ENCODE peak calls at places on chromosomes 5 and 9, in nine cellular contexts. X is body of pancreas; G is tibial artery; F is CD4-positive, alpha-beta memory T cell; V is lower leg skin; O is AG04449; B is thoracic aorta; H is A549; T is AG10803. I is an unnamed sample.

GRCh38 chr5:89988129-89988528 is 421.4 kb downstream of the CETN3 start:
- DNase-seq in O (no peak), V (no peak), G (no peak), H (no peak), B (no peak), F (no peak), X (no peak), T (no peak), I (no peak)

GRCh38 chr5:95617057-95617456 is 2.8 kb upstream of the GPR150 start:
- DNase-seq in B (no peak), F (no peak), H (no peak), G (no peak), T (no peak), O (no peak), V (no peak), X (no peak), I (no peak)

GRCh38 chr9:96553070-96553469 is 66.6 kb downstream of the CDC14B start:
- DNase-seq in F (no peak), G (no peak), O (peak), B (no peak), H (no peak), V (no peak), X (no peak), T (peak), I (no peak)

GRCh38 chr5:103243665-103244064 is 14.9 kb upstream of the MACIR start:
- DNase-seq in X (no peak), V (no peak), T (no peak), G (no peak), B (no peak), F (no peak), O (no peak), H (no peak), I (no peak)

GRCh38 chr5:171317225-171317624 is 8.2 kb downstream of the TLX3 start:
- DNase-seq in X (peak), F (no peak), G (peak), O (no peak), H (no peak), B (no peak), V (no peak), T (no peak), I (no peak)

GRCh38 chr9:93108301-93109041 is 12.5 kb downstream of the CARD19 start:
- DNase-seq in O (no peak), H (no peak), T (no peak), X (no peak), B (peak), V (no peak), G (peak), F (peak), I (no peak)

GRCh38 chr5:163696270-163696887 is 191.0 kb downstream of the MAT2B start:
- DNase-seq in B (no peak), X (peak), H (peak), T (peak), O (peak), G (no peak), F (no peak), V (no peak), I (peak)

GRCh38 chr9:33374634-33375237 is 27.6 kb downstream of the AQP7 start:
- DNase-seq in O (peak), T (peak), X (peak), B (peak), V (peak), H (peak), F (peak), G (peak), I (peak)

GRCh38 chr5:78706381-78706780 is 57.8 kb upstream of the LHFPL2 start:
- DNase-seq in F (no peak), B (no peak), T (peak), O (no peak), H (no peak), V (no peak), G (no peak), X (no peak), I (no peak)

GRCh38 chr5:176534640-176535039 is 2.6 kb downstream of the RNF44 start:
- DNase-seq in B (no peak), X (peak), V (no peak), F (peak), O (no peak), T (no peak), G (no peak), H (no peak), I (no peak)

GRCh38 chr5:72397836-72398235 is 77.7 kb downstream of the PTCD2 start:
- DNase-seq in O (no peak), G (no peak), H (no peak), V (no peak), F (no peak), B (no peak), X (no peak), T (no peak), I (no peak)

GRCh38 chr5:168159425-168159824 is 132.0 kb upstream of the WWC1 start:
- DNase-seq in F (no peak), V (no peak), O (no peak), T (peak), G (no peak), X (peak), B (no peak), H (no peak), I (no peak)

GRCh38 chr5:153159611-153160010 is 330.9 kb upstream of the GRIA1 start:
- DNase-seq in G (no peak), F (no peak), T (peak), O (peak), B (no peak), V (no peak), H (no peak), X (no peak), I (no peak)

GRCh38 chr9:113669523-113670115 is 206.1 kb downstream of the RGS3 start:
- DNase-seq in O (no peak), F (no peak), B (no peak), G (no peak), T (peak), X (no peak), H (no peak), V (no peak), I (no peak)

GRCh38 chr5:55459572-55459971 is 75.2 kb downstream of the PLPP1 start:
- DNase-seq in T (no peak), G (no peak), B (no peak), H (no peak), X (no peak), O (no peak), V (no peak), F (no peak), I (no peak)

GRCh38 chr5:72517961-72518690 is 10.9 kb upstream of the ZNF366 start:
- DNase-seq in F (no peak), G (peak), O (no peak), T (peak), V (peak), H (no peak), B (peak), X (no peak), I (peak)

GRCh38 chr5:151038292-151038745 is 17.9 kb downstream of the GPX3 start:
- DNase-seq in V (no peak), O (no peak), B (no peak), G (peak), H (no peak), X (no peak), T (no peak), F (no peak), I (no peak)

GRCh38 chr5:177355868-177356168 is 1.9 kb upstream of the RGS14 start:
- DNase-seq in O (no peak), H (no peak), V (no peak), G (no peak), B (no peak), T (no peak), F (no peak), X (no peak), I (no peak)

GRCh38 chr9:101119206-101119819 is 90.8 kb downstream of the PLPPR1 start:
- DNase-seq in H (peak), F (no peak), V (no peak), B (no peak), T (peak), O (no peak), X (peak), G (no peak), I (no peak)

GRCh38 chr5:112671687-112672086 is 66.0 kb upstream of the APC start:
- DNase-seq in H (no peak), X (no peak), B (no peak), F (no peak), O (no peak), G (no peak), V (no peak), T (no peak), I (no peak)

GRCh38 chr9:136690104-136690840 is 3.0 kb upstream of the AGPAT2 start:
- DNase-seq in G (no peak), V (no peak), T (no peak), X (no peak), B (no peak), F (no peak), O (no peak), H (no peak), I (no peak)

GRCh38 chr9:109975574-109976327 is 195.8 kb downstream of the PALM2AKAP2 start:
- DNase-seq in B (no peak), O (peak), X (no peak), G (no peak), V (no peak), T (peak), F (no peak), H (no peak), I (no peak)

GRCh38 chr9:7001571-7001970 is 243.8 kb downstream of the KDM4C start:
- DNase-seq in G (no peak), H (no peak), B (no peak), O (no peak), T (no peak), X (no peak), V (no peak), F (no peak), I (no peak)

GRCh38 chr5:32909207-32909606 is 198.1 kb downstream of the NPR3 start:
- DNase-seq in B (no peak), T (peak), F (no peak), O (peak), G (no peak), V (no peak), H (no peak), X (no peak), I (no peak)

GRCh38 chr5:141245250-141245717 is at the start of gene PCDHB15:
- DNase-seq in B (no peak), V (no peak), H (no peak), F (no peak), O (no peak), X (peak), G (no peak), T (no peak), I (no peak)

GRCh38 chr9:98742325-98743280 is 33.9 kb upstream of the GABBR2 start:
- DNase-seq in X (no peak), G (no peak), T (peak), O (peak), V (no peak), F (no peak), B (no peak), H (peak), I (no peak)

GRCh38 chr9:121774715-121775613 is 123.5 kb downstream of the DAB2IP start:
- DNase-seq in B (no peak), O (no peak), F (no peak), T (no peak), X (no peak), H (no peak), G (peak), V (no peak), I (no peak)

GRCh38 chr5:36759117-36759516 is 117.5 kb upstream of the NIPBL start:
- DNase-seq in X (no peak), G (no peak), O (no peak), T (no peak), V (no peak), F (no peak), H (no peak), B (no peak), I (no peak)

GRCh38 chr5:155926011-155926410 is 401.0 kb upstream of the SGCD start:
- DNase-seq in V (no peak), H (no peak), O (peak), T (peak), G (no peak), B (no peak), X (no peak), F (no peak), I (no peak)

GRCh38 chr5:78597858-78598415 is 50.6 kb downstream of the LHFPL2 start:
- DNase-seq in G (no peak), F (no peak), B (no peak), O (no peak), V (no peak), H (no peak), X (no peak), T (peak), I (no peak)

GRCh38 chr5:83095973-83096539 is 18.7 kb downstream of the XRCC4 start:
- DNase-seq in X (no peak), B (no peak), H (peak), T (peak), F (no peak), V (no peak), O (no peak), G (peak), I (no peak)

GRCh38 chr9:99176527-99177013 is 45.2 kb downstream of the ALG2 start:
- DNase-seq in X (no peak), F (no peak), B (no peak), H (no peak), G (no peak), V (no peak), T (no peak), O (no peak), I (no peak)

GRCh38 chr9:87148391-87149237 is 201.3 kb upstream of the GAS1 start:
- DNase-seq in X (peak), G (peak), H (no peak), V (peak), T (peak), B (peak), O (no peak), F (no peak), I (peak)

GRCh38 chr5:191036-191948 is at the start of gene LRRC14B:
- DNase-seq in V (no peak), T (no peak), G (peak), H (no peak), B (no peak), X (no peak), F (no peak), O (no peak), I (no peak)

GRCh38 chr5:75050415-75050814 is 1.9 kb downstream of the GCNT4 start:
- DNase-seq in F (no peak), T (peak), X (no peak), H (peak), V (no peak), B (no peak), O (no peak), G (no peak), I (no peak)

GRCh38 chr5:68007446-68007845 is 208.1 kb upstream of the PIK3R1 start:
- DNase-seq in O (peak), B (no peak), H (no peak), X (no peak), T (peak), F (no peak), V (peak), G (peak), I (peak)

GRCh38 chr5:21181726-21182125 is 1193.7 kb upstream of the CDH18 start:
- DNase-seq in G (no peak), V (no peak), T (no peak), X (no peak), O (no peak), H (no peak), B (no peak), F (no peak), I (no peak)

GRCh38 chr5:43530648-43531047 is 15.7 kb upstream of the C5orf34 start:
- DNase-seq in V (no peak), H (no peak), F (no peak), X (no peak), T (no peak), G (no peak), O (no peak), B (no peak), I (no peak)
- H3K4me3 ChIP-seq in V (no peak), H (no peak), F (no peak), X (no peak), T (no peak), G (no peak), O (no peak), B (no peak), I (no peak)

GRCh38 chr9:131252120-131252519 is 24.2 kb downstream of the FAM78A start:
- DNase-seq in F (no peak), G (no peak), H (no peak), X (no peak), T (no peak), O (no peak), B (no peak), V (no peak), I (no peak)
- H3K4me3 ChIP-seq in F (peak), G (peak), H (no peak), X (no peak), T (no peak), O (no peak), B (peak), V (no peak), I (peak)

GRCh38 chr5:132774406-132774805 is 2.6 kb downstream of the SEPTIN8 start:
- DNase-seq in G (peak), V (no peak), H (no peak), B (no peak), X (no peak), T (no peak), F (no peak), O (no peak), I (no peak)
- H3K4me3 ChIP-seq in G (no peak), V (no peak), H (no peak), B (peak), X (no peak), T (no peak), F (no peak), O (no peak), I (no peak)

DNA sequence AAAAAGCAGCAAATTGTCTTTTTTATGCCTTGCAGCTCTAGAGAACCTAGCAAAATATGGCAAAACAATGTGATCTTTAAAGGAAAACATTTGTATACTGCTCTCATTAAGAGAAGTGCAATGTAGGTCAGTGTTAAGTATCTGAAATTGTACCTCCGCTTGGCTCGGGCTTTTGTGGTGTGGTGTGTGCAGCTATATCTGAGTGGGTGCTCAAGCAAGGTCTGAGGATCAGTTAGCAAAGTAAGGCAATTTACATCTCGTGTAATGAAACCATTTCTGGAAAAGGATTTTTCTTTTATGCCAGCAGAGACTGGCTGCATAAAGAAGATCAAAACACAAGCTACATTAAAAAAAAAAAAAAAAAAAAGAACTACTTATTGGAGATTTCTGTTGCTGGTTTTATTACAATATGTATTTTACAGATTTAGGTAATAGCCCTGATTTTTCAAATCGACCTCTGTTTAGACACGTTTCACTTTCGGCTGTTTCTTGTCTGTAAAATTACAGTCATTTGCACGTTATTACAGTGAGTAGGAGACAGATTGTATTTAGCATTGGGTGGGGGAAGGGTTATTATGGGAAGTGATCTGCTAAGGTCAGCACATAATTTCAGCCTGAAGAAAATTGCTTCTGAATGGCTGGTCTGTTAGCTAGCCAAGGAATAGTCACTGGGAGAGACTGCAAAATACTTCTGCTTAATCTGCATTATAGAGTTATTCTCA is 7.9 kb upstream of the ZNF608 start:
- DNase-seq in G (no peak), H (no peak), V (no peak), F (no peak), T (no peak), X (no peak), B (no peak), O (no peak), I (no peak)
- H3K4me3 ChIP-seq in G (no peak), H (no peak), V (no peak), F (no peak), T (no peak), X (no peak), B (no peak), O (no peak), I (no peak)

DNA sequence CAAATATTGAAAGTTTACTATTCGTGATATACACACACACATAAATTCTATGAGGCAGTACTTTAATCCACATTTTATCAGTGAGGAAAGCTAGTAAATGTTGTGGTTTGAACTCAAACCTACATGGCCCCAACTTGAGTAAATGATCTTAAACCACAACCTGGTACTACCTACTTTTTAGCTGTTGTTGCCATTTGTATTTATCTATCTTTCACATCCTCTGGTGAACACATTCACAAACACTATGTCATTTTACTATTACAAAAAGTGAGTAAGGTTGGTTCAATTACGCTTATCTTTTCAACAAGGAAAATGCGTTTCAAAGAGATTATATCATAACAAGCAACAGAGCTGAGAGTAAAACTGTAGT is 186.1 kb downstream of the SMC2 start:
- DNase-seq in F (no peak), O (no peak), H (no peak), V (no peak), B (no peak), G (no peak), T (peak), X (no peak), I (no peak)
- H3K4me3 ChIP-seq in F (no peak), O (no peak), H (no peak), V (no peak), B (no peak), G (no peak), T (no peak), X (no peak), I (no peak)

DNA sequence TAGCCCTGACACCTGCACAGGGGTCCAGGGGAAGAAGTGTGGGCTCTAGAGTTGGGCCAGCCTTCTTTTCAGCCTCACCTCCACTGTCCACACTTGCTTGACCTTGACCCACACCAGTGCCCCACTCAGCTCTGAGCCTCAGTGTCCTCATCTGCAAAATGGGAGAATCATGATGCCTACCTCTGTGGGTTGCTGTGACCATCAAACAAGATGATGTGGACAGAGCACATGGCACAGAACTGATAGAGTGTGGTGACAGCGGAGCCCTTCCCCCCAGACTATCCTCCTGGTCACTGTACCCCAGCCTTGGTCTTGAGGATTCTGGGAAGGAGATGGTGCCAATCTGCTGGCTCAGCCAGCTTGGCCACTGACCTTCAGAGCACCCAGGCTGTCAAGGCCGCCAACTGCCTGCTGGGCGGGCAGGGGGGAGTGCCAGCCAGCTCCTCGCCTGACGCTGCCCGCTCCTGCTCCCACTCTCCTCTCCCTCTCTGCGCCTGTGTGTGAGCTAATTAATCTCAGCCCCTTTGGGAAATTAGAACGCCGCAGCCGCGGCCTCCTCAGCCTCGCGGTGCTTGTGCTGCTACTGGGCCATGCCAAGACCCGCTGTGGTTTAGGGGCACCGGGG is 16.7 kb downstream of the CXXC5 start:
- DNase-seq in H (no peak), T (no peak), B (no peak), O (no peak), G (peak), X (peak), V (no peak), F (no peak), I (no peak)
- H3K4me3 ChIP-seq in H (no peak), T (no peak), B (peak), O (no peak), G (peak), X (no peak), V (no peak), F (no peak), I (no peak)